ENCODE peak calls at places on chromosomes 6 and 20, in nine cellular contexts. B is ACHN; I is erythroblast; C is Calu3; T is T-helper 2 cell; K is tibial nerve; L is Kasumi-1; A is CD8-positive, alpha-beta memory T cell; Y is NCI-H1694. Q is an unnamed sample.

GRCh38 chr20:2093200-2093781 is 8.3 kb upstream of the STK35 start:
- DNase-seq in B (peak), I (no peak), C (peak), T (no peak), K (no peak), L (no peak), A (no peak), Y (no peak), Q (no peak)

GRCh38 chr6:75830959-75831885 is 82.2 kb downstream of the MYO6 start:
- DNase-seq in B (no peak), I (no peak), C (no peak), T (no peak), K (no peak), L (no peak), A (no peak), Y (no peak), Q (no peak)

GRCh38 chr6:148457843-148458159 is 115.2 kb downstream of the SASH1 start:
- DNase-seq in B (no peak), I (no peak), C (no peak), T (no peak), K (no peak), L (no peak), A (no peak), Y (no peak), Q (no peak)

GRCh38 chr6:111087871-111088667 is 766 bp downstream of the SLC16A10 start:
- DNase-seq in B (no peak), I (peak), C (peak), T (peak), K (no peak), L (peak), A (peak), Y (no peak), Q (peak)

GRCh38 chr6:25895773-25896172 is 21.7 kb upstream of the SLC17A3 start:
- DNase-seq in B (no peak), I (no peak), C (no peak), T (no peak), K (no peak), L (no peak), A (no peak), Y (no peak), Q (no peak)

GRCh38 chr20:49999329-49999728 is 16.5 kb downstream of the SNAI1 start:
- DNase-seq in B (no peak), I (no peak), C (no peak), T (no peak), K (no peak), L (no peak), A (no peak), Y (no peak), Q (no peak)

GRCh38 chr6:116629467-116630063 is 13.3 kb downstream of the RSPH4A start:
- DNase-seq in B (no peak), I (no peak), C (no peak), T (no peak), K (no peak), L (peak), A (no peak), Y (no peak), Q (peak)

GRCh38 chr6:151627689-151628444 is 134.1 kb downstream of the CCDC170 start:
- DNase-seq in B (peak), I (no peak), C (peak), T (no peak), K (no peak), L (no peak), A (no peak), Y (no peak), Q (no peak)

GRCh38 chr6:31203345-31203979 is 33.0 kb upstream of the POU5F1 start:
- DNase-seq in B (peak), I (peak), C (peak), T (no peak), K (no peak), L (peak), A (peak), Y (no peak), Q (peak)

GRCh38 chr6:137827977-137828815 is 38.9 kb upstream of the TNFAIP3 start:
- DNase-seq in B (no peak), I (no peak), C (no peak), T (no peak), K (no peak), L (no peak), A (no peak), Y (no peak), Q (no peak)

GRCh38 chr6:41442800-41443501 is 103.2 kb upstream of the FOXP4 start:
- DNase-seq in B (no peak), I (peak), C (peak), T (no peak), K (peak), L (no peak), A (no peak), Y (no peak), Q (no peak)